ENCODE peak calls at places on chromosome 22, in nine cellular contexts. One of them, this sample, is unnamed.

GRCh38 chr22:45329536-45329936 is 19.8 kb downstream of the FAM118A start:
- DNase-seq in fibroblast of lung: no peak
- DNase-seq in IMR-90: no peak
- DNase-seq in CD8-positive, alpha-beta T cell: no peak
- DNase-seq in colonic mucosa: no peak
- DNase-seq in BE2C: peak; percentile 95
- DNase-seq in lower lobe of right lung: no peak
- DNase-seq in brain microvascular endothelial cell: no peak
- DNase-seq in HCT116: no peak
- DNase-seq in this sample: no peak

GRCh38 chr22:42022162-42022847 is 23.7 kb downstream of the WBP2NL start:
- DNase-seq in fibroblast of lung: no peak
- DNase-seq in IMR-90: no peak
- DNase-seq in CD8-positive, alpha-beta T cell: no peak
- DNase-seq in colonic mucosa: peak; percentile 49
- DNase-seq in BE2C: no peak
- DNase-seq in lower lobe of right lung: no peak
- DNase-seq in brain microvascular endothelial cell: no peak
- DNase-seq in HCT116: no peak
- DNase-seq in this sample: no peak

GRCh38 chr22:24091551-24092420 is 80.7 kb downstream of the CABIN1 start:
- DNase-seq in fibroblast of lung: no peak
- DNase-seq in IMR-90: no peak
- DNase-seq in CD8-positive, alpha-beta T cell: no peak
- DNase-seq in colonic mucosa: no peak
- DNase-seq in BE2C: peak; percentile 55
- DNase-seq in lower lobe of right lung: no peak
- DNase-seq in brain microvascular endothelial cell: no peak
- DNase-seq in HCT116: no peak
- DNase-seq in this sample: no peak

GRCh38 chr22:38172489-38173155 is 9.0 kb downstream of the PLA2G6 start:
- DNase-seq in fibroblast of lung: peak; percentile 62
- DNase-seq in IMR-90: peak; percentile 65
- DNase-seq in CD8-positive, alpha-beta T cell: peak; percentile 73
- DNase-seq in colonic mucosa: peak; percentile 81
- DNase-seq in BE2C: no peak
- DNase-seq in lower lobe of right lung: peak; percentile 70
- DNase-seq in brain microvascular endothelial cell: peak; percentile 29
- DNase-seq in HCT116: no peak
- DNase-seq in this sample: no peak

GRCh38 chr22:38109391-38110000 is 988 bp downstream of the BAIAP2L2 start:
- DNase-seq in fibroblast of lung: no peak
- DNase-seq in IMR-90: no peak
- DNase-seq in CD8-positive, alpha-beta T cell: no peak
- DNase-seq in colonic mucosa: no peak
- DNase-seq in BE2C: no peak
- DNase-seq in lower lobe of right lung: peak; percentile 44
- DNase-seq in brain microvascular endothelial cell: no peak
- DNase-seq in HCT116: no peak
- DNase-seq in this sample: no peak

GRCh38 chr22:33909906-33910305 is 10.4 kb downstream of the LARGE1 start:
- DNase-seq in fibroblast of lung: no peak
- DNase-seq in IMR-90: no peak
- DNase-seq in CD8-positive, alpha-beta T cell: no peak
- DNase-seq in colonic mucosa: no peak
- DNase-seq in BE2C: no peak
- DNase-seq in lower lobe of right lung: no peak
- DNase-seq in brain microvascular endothelial cell: no peak
- DNase-seq in HCT116: no peak
- DNase-seq in this sample: no peak

GRCh38 chr22:23075525-23076216 is 5.4 kb downstream of the GNAZ start:
- DNase-seq in fibroblast of lung: no peak
- DNase-seq in IMR-90: no peak
- DNase-seq in CD8-positive, alpha-beta T cell: no peak
- DNase-seq in colonic mucosa: no peak
- DNase-seq in BE2C: no peak
- DNase-seq in lower lobe of right lung: no peak
- DNase-seq in brain microvascular endothelial cell: no peak
- DNase-seq in HCT116: no peak
- DNase-seq in this sample: no peak

GRCh38 chr22:44809456-44809855 is 57.1 kb downstream of the ARHGAP8 start:
- DNase-seq in fibroblast of lung: no peak
- DNase-seq in IMR-90: no peak
- DNase-seq in CD8-positive, alpha-beta T cell: no peak
- DNase-seq in colonic mucosa: no peak
- DNase-seq in BE2C: no peak
- DNase-seq in lower lobe of right lung: no peak
- DNase-seq in brain microvascular endothelial cell: no peak
- DNase-seq in HCT116: no peak
- DNase-seq in this sample: no peak

GRCh38 chr22:44685384-44686056 is 16.5 kb upstream of the PRR5 start:
- DNase-seq in fibroblast of lung: peak; percentile 43
- DNase-seq in IMR-90: peak; percentile 51
- DNase-seq in CD8-positive, alpha-beta T cell: peak; percentile 79
- DNase-seq in colonic mucosa: peak; percentile 85
- DNase-seq in BE2C: peak; percentile 80
- DNase-seq in lower lobe of right lung: peak; percentile 65
- DNase-seq in brain microvascular endothelial cell: peak; percentile 52
- DNase-seq in HCT116: peak; percentile 35
- DNase-seq in this sample: peak; percentile 77

GRCh38 chr22:50576070-50576469 is 2.2 kb downstream of the CPT1B start:
- DNase-seq in fibroblast of lung: peak; percentile 56
- DNase-seq in IMR-90: peak; percentile 44
- DNase-seq in CD8-positive, alpha-beta T cell: no peak
- DNase-seq in colonic mucosa: no peak
- DNase-seq in BE2C: peak; percentile 74
- DNase-seq in lower lobe of right lung: no peak
- DNase-seq in brain microvascular endothelial cell: peak; percentile 12
- DNase-seq in HCT116: peak; percentile 52
- DNase-seq in this sample: no peak

GRCh38 chr22:45976351-45977002 is 485 bp downstream of the WNT7B start:
- DNase-seq in fibroblast of lung: no peak
- DNase-seq in IMR-90: no peak
- DNase-seq in CD8-positive, alpha-beta T cell: no peak
- DNase-seq in colonic mucosa: no peak
- DNase-seq in BE2C: no peak
- DNase-seq in lower lobe of right lung: no peak
- DNase-seq in brain microvascular endothelial cell: no peak
- DNase-seq in HCT116: no peak
- DNase-seq in this sample: no peak

GRCh38 chr22:39543095-39543494 is 10.5 kb upstream of the RPS19BP1 start:
- DNase-seq in fibroblast of lung: no peak
- DNase-seq in IMR-90: peak; percentile 32
- DNase-seq in CD8-positive, alpha-beta T cell: no peak
- DNase-seq in colonic mucosa: no peak
- DNase-seq in BE2C: peak; percentile 73
- DNase-seq in lower lobe of right lung: no peak
- DNase-seq in brain microvascular endothelial cell: no peak
- DNase-seq in HCT116: no peak
- DNase-seq in this sample: no peak
- TF ChIP-seq CTCF in fibroblast of lung: peak; percentile 47
- TF ChIP-seq CTCF in IMR-90: peak; percentile 55
- TF ChIP-seq CTCF in CD8-positive, alpha-beta T cell: no peak
- TF ChIP-seq CTCF in colonic mucosa: no peak
- TF ChIP-seq CTCF in BE2C: peak; percentile 85
- TF ChIP-seq CTCF in lower lobe of right lung: no peak
- TF ChIP-seq CTCF in brain microvascular endothelial cell: peak; percentile 76
- TF ChIP-seq CTCF in HCT116: peak; percentile 73
- TF ChIP-seq CTCF in this sample: no peak

GRCh38 chr22:40043086-40043485 is 48.3 kb downstream of the FAM83F start:
- DNase-seq in fibroblast of lung: peak; percentile 37
- DNase-seq in IMR-90: no peak
- DNase-seq in CD8-positive, alpha-beta T cell: no peak
- DNase-seq in colonic mucosa: no peak
- DNase-seq in BE2C: no peak
- DNase-seq in lower lobe of right lung: no peak
- DNase-seq in brain microvascular endothelial cell: no peak
- DNase-seq in HCT116: no peak
- DNase-seq in this sample: no peak

GRCh38 chr22:40044870-40045834 is 50.4 kb downstream of the FAM83F start:
- DNase-seq in fibroblast of lung: peak; percentile 11
- DNase-seq in IMR-90: peak; percentile 15
- DNase-seq in CD8-positive, alpha-beta T cell: peak; percentile 78
- DNase-seq in colonic mucosa: peak; percentile 49
- DNase-seq in BE2C: peak; percentile 40
- DNase-seq in lower lobe of right lung: peak; percentile 73
- DNase-seq in brain microvascular endothelial cell: peak; percentile 11
- DNase-seq in HCT116: no peak
- DNase-seq in this sample: no peak

GRCh38 chr22:40043793-40044101 is 49.0 kb downstream of the FAM83F start:
- DNase-seq in fibroblast of lung: no peak
- DNase-seq in IMR-90: no peak
- DNase-seq in CD8-positive, alpha-beta T cell: no peak
- DNase-seq in colonic mucosa: no peak
- DNase-seq in BE2C: no peak
- DNase-seq in lower lobe of right lung: no peak
- DNase-seq in brain microvascular endothelial cell: no peak
- DNase-seq in HCT116: no peak
- DNase-seq in this sample: no peak

GRCh38 chr22:40044102-40044869 is 49.5 kb downstream of the FAM83F start:
- DNase-seq in fibroblast of lung: peak; percentile 99
- DNase-seq in IMR-90: peak; percentile 99
- DNase-seq in CD8-positive, alpha-beta T cell: peak; percentile 96
- DNase-seq in colonic mucosa: peak; percentile 98
- DNase-seq in BE2C: peak; percentile 97
- DNase-seq in lower lobe of right lung: peak; percentile 97
- DNase-seq in brain microvascular endothelial cell: peak; percentile 99
- DNase-seq in HCT116: peak; percentile 98
- DNase-seq in this sample: peak; percentile 99

DNA sequence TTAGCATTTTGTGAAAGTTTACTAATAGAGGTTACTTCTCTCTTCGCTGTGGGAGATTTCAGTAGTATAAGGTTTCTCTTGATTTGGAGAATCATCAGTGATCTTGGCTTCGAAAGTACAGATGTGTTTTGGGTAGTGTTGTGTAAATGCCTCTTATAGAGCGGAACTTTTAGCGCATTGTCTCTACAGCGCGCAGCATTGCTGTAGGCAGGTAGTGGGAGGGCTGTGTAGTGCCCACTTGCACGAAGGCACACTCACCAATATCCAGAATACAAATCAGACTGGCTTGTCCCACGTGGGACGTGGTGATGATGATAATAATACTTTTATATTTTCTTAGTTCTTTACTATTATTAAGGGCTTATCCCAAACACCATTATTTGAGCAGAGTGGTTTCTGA is 51.4 kb downstream of the FAM83F start:
- DNase-seq in fibroblast of lung: no peak
- DNase-seq in IMR-90: no peak
- DNase-seq in CD8-positive, alpha-beta T cell: no peak
- DNase-seq in colonic mucosa: no peak
- DNase-seq in BE2C: no peak
- DNase-seq in lower lobe of right lung: no peak
- DNase-seq in brain microvascular endothelial cell: no peak
- DNase-seq in HCT116: no peak
- DNase-seq in this sample: no peak
- H3K4me3 ChIP-seq in fibroblast of lung: peak overlapping the region; percentile 69
- H3K4me3 ChIP-seq in IMR-90: no peak overlapping the region
- H3K4me3 ChIP-seq in CD8-positive, alpha-beta T cell: peak overlapping the region; percentile 86
- H3K4me3 ChIP-seq in colonic mucosa: no peak overlapping the region
- H3K4me3 ChIP-seq in BE2C: no peak overlapping the region
- H3K4me3 ChIP-seq in lower lobe of right lung: peak overlapping the region; percentile 75
- H3K4me3 ChIP-seq in brain microvascular endothelial cell: no peak overlapping the region
- H3K4me3 ChIP-seq in HCT116: peak overlapping the region; percentile 75
- H3K4me3 ChIP-seq in this sample: no peak overlapping the region

GRCh38 chr22:25281675-25282345 is 62.4 kb downstream of the CRYBB2 start:
- DNase-seq in fibroblast of lung: no peak
- DNase-seq in IMR-90: no peak
- DNase-seq in CD8-positive, alpha-beta T cell: no peak
- DNase-seq in colonic mucosa: no peak
- DNase-seq in BE2C: no peak
- DNase-seq in lower lobe of right lung: no peak
- DNase-seq in brain microvascular endothelial cell: no peak
- DNase-seq in HCT116: no peak
- DNase-seq in this sample: no peak

GRCh38 chr22:25282346-25282670 is 62.9 kb downstream of the CRYBB2 start:
- DNase-seq in fibroblast of lung: no peak
- DNase-seq in IMR-90: no peak
- DNase-seq in CD8-positive, alpha-beta T cell: no peak
- DNase-seq in colonic mucosa: no peak
- DNase-seq in BE2C: peak; percentile 8
- DNase-seq in lower lobe of right lung: no peak
- DNase-seq in brain microvascular endothelial cell: no peak
- DNase-seq in HCT116: no peak
- DNase-seq in this sample: no peak

GRCh38 chr22:25282671-25283561 is 63.5 kb downstream of the CRYBB2 start:
- DNase-seq in fibroblast of lung: no peak
- DNase-seq in IMR-90: no peak
- DNase-seq in CD8-positive, alpha-beta T cell: no peak
- DNase-seq in colonic mucosa: no peak
- DNase-seq in BE2C: peak; percentile 10
- DNase-seq in lower lobe of right lung: no peak
- DNase-seq in brain microvascular endothelial cell: no peak
- DNase-seq in HCT116: no peak
- DNase-seq in this sample: no peak
- TF ChIP-seq CTCF in fibroblast of lung: no peak
- TF ChIP-seq CTCF in IMR-90: no peak
- TF ChIP-seq CTCF in CD8-positive, alpha-beta T cell: no peak
- TF ChIP-seq CTCF in colonic mucosa: no peak
- TF ChIP-seq CTCF in BE2C: no peak
- TF ChIP-seq CTCF in lower lobe of right lung: no peak
- TF ChIP-seq CTCF in brain microvascular endothelial cell: no peak
- TF ChIP-seq CTCF in HCT116: no peak
- TF ChIP-seq CTCF in this sample: no peak

GRCh38 chr22:20531404-20532181 is 24.2 kb downstream of the MED15 start:
- DNase-seq in fibroblast of lung: peak; percentile 80
- DNase-seq in IMR-90: peak; percentile 90
- DNase-seq in CD8-positive, alpha-beta T cell: no peak
- DNase-seq in colonic mucosa: peak; percentile 66
- DNase-seq in BE2C: peak; percentile 90
- DNase-seq in lower lobe of right lung: peak; percentile 80
- DNase-seq in brain microvascular endothelial cell: peak; percentile 78
- DNase-seq in HCT116: peak; percentile 79
- DNase-seq in this sample: peak; percentile 91
- H3K4me3 ChIP-seq in fibroblast of lung: no peak overlapping the region
- H3K4me3 ChIP-seq in IMR-90: no peak overlapping the region
- H3K4me3 ChIP-seq in CD8-positive, alpha-beta T cell: no peak overlapping the region
- H3K4me3 ChIP-seq in colonic mucosa: no peak overlapping the region
- H3K4me3 ChIP-seq in BE2C: no peak overlapping the region
- H3K4me3 ChIP-seq in lower lobe of right lung: no peak overlapping the region
- H3K4me3 ChIP-seq in brain microvascular endothelial cell: no peak overlapping the region
- H3K4me3 ChIP-seq in HCT116: peak overlapping the region; percentile 15
- H3K4me3 ChIP-seq in this sample: no peak overlapping the region

This sample was measured in lower leg skin.